ENCODE peak calls at places on chromosomes 7 and 10, in five cellular contexts. K is heart right ventricle, V is sigmoid colon, O is GM23248, I is HCT116. Q is an unnamed sample.

GRCh38 chr7:78714302-78714857 is 739.1 kb downstream of the MAGI2 start:
- DNase-seq in K (no peak), V (no peak), O (no peak), I (no peak), Q (no peak)

GRCh38 chr7:149809215-149809614 is 29.0 kb upstream of the ZNF862 start:
- DNase-seq in I (no peak), O (no peak), K (peak; percentile 63), V (no peak), Q (no peak)

GRCh38 chr7:138564365-138564764 is 104.3 kb downstream of the TRIM24 start:
- DNase-seq in O (no peak), I (no peak), K (no peak), V (no peak), Q (no peak)

GRCh38 chr7:138565451-138566114 is 105.5 kb downstream of the TRIM24 start:
- DNase-seq in K (no peak), O (peak; percentile 30), I (peak; percentile 7), V (no peak), Q (no peak)

GRCh38 chr10:22308390-22308789 is 7.8 kb upstream of the COMMD3 start:
- DNase-seq in V (no peak), O (peak; percentile 70), K (no peak), I (no peak), Q (no peak)

GRCh38 chr10:89793649-89794254 is 92.4 kb downstream of the KIF20B start:
- DNase-seq in O (peak; percentile 74), V (no peak), K (no peak), I (peak; percentile 73), Q (peak; percentile 37)

GRCh38 chr10:5691786-5692185 is 7.1 kb downstream of the TASOR2 start:
- DNase-seq in O (no peak), K (no peak), I (no peak), V (no peak), Q (no peak)

GRCh38 chr10:29119374-29119773 is 169.5 kb upstream of the LYZL1 start:
- DNase-seq in I (peak; percentile 29), V (no peak), O (peak; percentile 13), K (no peak), Q (peak; percentile 85)

GRCh38 chr7:100079024-100079560 is 2.4 kb downstream of the ZNF3 start:
- DNase-seq in I (no peak), K (no peak), V (no peak), O (no peak), Q (no peak)

GRCh38 chr7:117164578-117164977 is 158.3 kb downstream of the WNT2 start:
- DNase-seq in I (no peak), K (no peak), V (no peak), O (peak; percentile 91), Q (no peak)

GRCh38 chr7:136403591-136403990 is 426.4 kb upstream of the MTPN start:
- DNase-seq in V (no peak), O (no peak), I (no peak), K (no peak), Q (no peak)

GRCh38 chr10:15361131-15361530 is 10.0 kb downstream of the FAM171A1 start:
- DNase-seq in O (no peak), V (no peak), K (no peak), I (no peak), Q (no peak)

GRCh38 chr10:13113544-13113943 is 13.6 kb downstream of the OPTN start:
- DNase-seq in I (no peak), K (no peak), V (no peak), O (no peak), Q (no peak)

GRCh38 chr10:77622822-77623410 is 14.7 kb downstream of the KCNMA1 start:
- DNase-seq in I (no peak), K (no peak), V (no peak), O (no peak), Q (no peak)

GRCh38 chr10:96835826-96836365 is 3.8 kb downstream of the LCOR start:
- DNase-seq in V (no peak), I (no peak), K (no peak), O (peak; percentile 42), Q (no peak)

GRCh38 chr7:142459557-142459963 is 201.7 kb upstream of the PRSS58 start:
- DNase-seq in I (peak; percentile 41), K (no peak), V (no peak), O (peak; percentile 73), Q (no peak)

GRCh38 chr7:2510909-2511768 is 8.4 kb upstream of the LFNG start:
- DNase-seq in I (no peak), V (no peak), K (no peak), O (no peak), Q (no peak)

GRCh38 chr7:99267530-99268360 is 4.9 kb upstream of the MYH16 start:
- DNase-seq in K (no peak), O (peak; percentile 97), I (peak; percentile 85), V (no peak), Q (no peak)

GRCh38 chr10:21624951-21625350 is 90.9 kb downstream of the MLLT10 start:
- DNase-seq in O (no peak), I (no peak), V (no peak), K (no peak), Q (no peak)

GRCh38 chr7:55140221-55140980 is 121.6 kb downstream of the EGFR start:
- DNase-seq in O (peak; percentile 60), V (peak; percentile 80), K (no peak), I (no peak), Q (no peak)

GRCh38 chr7:13742719-13743640 is 246.5 kb downstream of the ETV1 start:
- DNase-seq in K (no peak), O (peak; percentile 81), V (no peak), I (peak; percentile 39), Q (no peak)

GRCh38 chr10:20144268-20144667 is 328.0 kb downstream of the PLXDC2 start:
- DNase-seq in O (no peak), V (no peak), I (no peak), K (no peak), Q (no peak)

GRCh38 chr7:106365252-106366005 is 80.6 kb upstream of the NAMPT start:
- DNase-seq in K (no peak), V (no peak), O (no peak), I (no peak), Q (no peak)

GRCh38 chr7:28136420-28136819 is 44.2 kb downstream of the JAZF1 start:
- DNase-seq in K (no peak), I (no peak), O (no peak), V (no peak), Q (no peak)

GRCh38 chr10:69362471-69362954 is 54.2 kb downstream of the TACR2 start:
- DNase-seq in I (no peak), K (peak; percentile 77), V (no peak), O (peak; percentile 93), Q (no peak)

GRCh38 chr7:155258233-155258575 is 39.5 kb upstream of the INSIG1 start:
- DNase-seq in I (no peak), V (no peak), O (peak; percentile 97), K (no peak), Q (peak; percentile 23)

GRCh38 chr10:3593611-3594010 is 191.4 kb downstream of the KLF6 start:
- DNase-seq in K (no peak), O (no peak), V (no peak), I (no peak), Q (no peak)

GRCh38 chr10:3595736-3596135 is 189.3 kb downstream of the KLF6 start:
- DNase-seq in K (no peak), V (no peak), O (no peak), I (no peak), Q (no peak)

GRCh38 chr10:3588346-3588745 is 196.7 kb downstream of the KLF6 start:
- DNase-seq in K (no peak), V (no peak), I (no peak), O (no peak), Q (no peak)

GRCh38 chr10:3588816-3589215 is 196.2 kb downstream of the KLF6 start:
- DNase-seq in K (no peak), I (no peak), O (no peak), V (no peak), Q (no peak)

GRCh38 chr10:3592424-3592823 is 192.6 kb downstream of the KLF6 start:
- DNase-seq in I (no peak), V (no peak), K (no peak), O (no peak), Q (no peak)
- H3K36me3 ChIP-seq in I (no peaks in the 10 kb centered on the region), V (no peaks in the 10 kb centered on the region), K (no peaks in the 10 kb centered on the region), O (no peaks in the 10 kb centered on the region), Q (no peaks in the 10 kb centered on the region)

DNA sequence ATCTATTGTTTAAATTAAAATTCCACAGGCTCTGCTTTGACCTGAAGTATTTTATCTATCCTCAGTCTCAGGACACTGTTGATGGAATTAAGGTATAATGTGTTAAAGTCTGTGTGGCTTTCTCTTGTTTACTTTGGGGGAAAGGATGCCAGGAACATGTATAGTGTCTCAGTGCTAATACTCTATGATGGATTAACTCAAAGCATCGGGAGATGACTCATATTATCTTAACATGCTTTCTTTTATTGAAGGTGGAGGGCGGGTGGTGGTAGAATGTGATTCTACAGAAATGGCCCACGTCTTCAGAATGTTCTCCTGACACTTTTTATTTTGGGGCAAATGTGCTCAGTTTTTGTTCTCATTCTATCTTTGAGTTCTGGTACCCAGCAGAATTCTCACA is 189.0 kb downstream of the ANKRD30A start:
- DNase-seq in I (no peak), K (no peak), V (no peak), O (no peak), Q (no peak)
- H3K9me3 ChIP-seq in I (peaks cover 16% of the 10 kb centered on the region), K (no peaks in the 10 kb centered on the region), V (peaks cover 5% of the 10 kb centered on the region), O (no peaks in the 10 kb centered on the region), Q (peaks cover 3% of the 10 kb centered on the region)

GRCh38 chr7:92485974-92486373 is 8.2 kb upstream of the ERVW-1 start:
- DNase-seq in I (no peak), O (no peak), V (no peak), K (no peak), Q (no peak)
- H3K36me3 ChIP-seq in I (peaks cover 6% of the 10 kb centered on the region), O (peaks cover 35% of the 10 kb centered on the region), V (peaks cover 14% of the 10 kb centered on the region), K (no peaks in the 10 kb centered on the region), Q (peaks cover 10% of the 10 kb centered on the region)

GRCh38 chr10:84659497-84660276 is 331.3 kb downstream of the CCSER2 start:
- DNase-seq in I (no peak), V (no peak), O (no peak), K (no peak), Q (no peak)

GRCh38 chr10:84665883-84666463 is 337.6 kb downstream of the CCSER2 start:
- DNase-seq in O (no peak), K (no peak), I (peak; percentile 21), V (no peak), Q (peak; percentile 52)

GRCh38 chr10:84665211-84665610 is 336.8 kb downstream of the CCSER2 start:
- DNase-seq in O (no peak), I (no peak), K (no peak), V (no peak), Q (no peak)

GRCh38 chr10:84659027-84659426 is 330.6 kb downstream of the CCSER2 start:
- DNase-seq in K (no peak), V (no peak), O (no peak), I (no peak), Q (no peak)

GRCh38 chr10:84660340-84661159 is 332.2 kb downstream of the CCSER2 start:
- DNase-seq in I (no peak), O (no peak), K (no peak), V (no peak), Q (no peak)
- H3K9me3 ChIP-seq in I (no peaks in the 10 kb centered on the region), O (no peaks in the 10 kb centered on the region), K (no peaks in the 10 kb centered on the region), V (no peaks in the 10 kb centered on the region), Q (no peaks in the 10 kb centered on the region)